ENCODE peak calls at places on chromosomes 1 and 21, in five cellular contexts. One of them, this sample, is unnamed.

GRCh38 chr1:218600968-218601367 is 255.8 kb downstream of the TGFB2 start:
- DNase-seq in SJCRH30: no peak
- DNase-seq in CD8-positive, alpha-beta memory T cell: no peak
- DNase-seq in spleen: no peak
- DNase-seq in heart left ventricle: no peak
- DNase-seq in this sample: no peak

GRCh38 chr1:28507247-28507645 is 1.4 kb downstream of the RCC1 start:
- DNase-seq in SJCRH30: peak
- DNase-seq in CD8-positive, alpha-beta memory T cell: no peak
- DNase-seq in spleen: no peak
- DNase-seq in heart left ventricle: no peak
- DNase-seq in this sample: no peak

GRCh38 chr1:7047866-7048265 is 262.6 kb downstream of the CAMTA1 start:
- DNase-seq in SJCRH30: no peak
- DNase-seq in CD8-positive, alpha-beta memory T cell: no peak
- DNase-seq in spleen: no peak
- DNase-seq in heart left ventricle: no peak
- DNase-seq in this sample: no peak

GRCh38 chr1:75034376-75034775 is 99.8 kb upstream of the LHX8 start:
- DNase-seq in SJCRH30: no peak
- DNase-seq in CD8-positive, alpha-beta memory T cell: no peak
- DNase-seq in spleen: no peak
- DNase-seq in heart left ventricle: no peak
- DNase-seq in this sample: no peak

GRCh38 chr21:38804617-38805281 is 980 bp upstream of the ETS2 start:
- DNase-seq in SJCRH30: peak
- DNase-seq in CD8-positive, alpha-beta memory T cell: peak
- DNase-seq in spleen: peak
- DNase-seq in heart left ventricle: peak
- DNase-seq in this sample: peak

GRCh38 chr1:50978144-50978851 is 8.3 kb downstream of the CDKN2C start:
- DNase-seq in SJCRH30: peak
- DNase-seq in CD8-positive, alpha-beta memory T cell: no peak
- DNase-seq in spleen: peak
- DNase-seq in heart left ventricle: peak
- DNase-seq in this sample: peak

GRCh38 chr1:196309386-196309785 is 298.9 kb downstream of the KCNT2 start:
- DNase-seq in SJCRH30: peak
- DNase-seq in CD8-positive, alpha-beta memory T cell: no peak
- DNase-seq in spleen: no peak
- DNase-seq in heart left ventricle: no peak
- DNase-seq in this sample: no peak

GRCh38 chr1:153800516-153800915 is 25.3 kb downstream of the SLC27A3 start:
- DNase-seq in SJCRH30: no peak
- DNase-seq in CD8-positive, alpha-beta memory T cell: no peak
- DNase-seq in spleen: no peak
- DNase-seq in heart left ventricle: no peak
- DNase-seq in this sample: no peak

GRCh38 chr1:68994096-68994495 is 497.2 kb upstream of the DEPDC1 start:
- DNase-seq in SJCRH30: no peak
- DNase-seq in CD8-positive, alpha-beta memory T cell: no peak
- DNase-seq in spleen: no peak
- DNase-seq in heart left ventricle: no peak
- DNase-seq in this sample: no peak

GRCh38 chr21:27532081-27532480 is 565.2 kb upstream of the ADAMTS5 start:
- DNase-seq in SJCRH30: no peak
- DNase-seq in CD8-positive, alpha-beta memory T cell: no peak
- DNase-seq in spleen: no peak
- DNase-seq in heart left ventricle: no peak
- DNase-seq in this sample: no peak

GRCh38 chr1:44631647-44632510 is 42.4 kb downstream of the TMEM53 start:
- DNase-seq in SJCRH30: peak
- DNase-seq in CD8-positive, alpha-beta memory T cell: peak
- DNase-seq in spleen: peak
- DNase-seq in heart left ventricle: peak
- DNase-seq in this sample: peak

GRCh38 chr1:21931171-21932093 is 5.7 kb downstream of the HSPG2 start:
- DNase-seq in SJCRH30: peak
- DNase-seq in CD8-positive, alpha-beta memory T cell: no peak
- DNase-seq in spleen: peak
- DNase-seq in heart left ventricle: peak
- DNase-seq in this sample: peak

GRCh38 chr1:58829861-58830260 is 46.0 kb upstream of the JUN start:
- DNase-seq in SJCRH30: peak
- DNase-seq in CD8-positive, alpha-beta memory T cell: no peak
- DNase-seq in spleen: no peak
- DNase-seq in heart left ventricle: no peak
- DNase-seq in this sample: no peak

GRCh38 chr1:34984435-34985062 is 598 bp downstream of the TMEM35B start:
- DNase-seq in SJCRH30: peak
- DNase-seq in CD8-positive, alpha-beta memory T cell: no peak
- DNase-seq in spleen: no peak
- DNase-seq in heart left ventricle: peak
- DNase-seq in this sample: peak

GRCh38 chr1:205977348-205978014 is 25.7 kb downstream of the RAB7B start:
- DNase-seq in SJCRH30: peak
- DNase-seq in CD8-positive, alpha-beta memory T cell: peak
- DNase-seq in spleen: peak
- DNase-seq in heart left ventricle: peak
- DNase-seq in this sample: peak

GRCh38 chr1:234942869-234943501 is 185.7 kb downstream of the TOMM20 start:
- DNase-seq in SJCRH30: no peak
- DNase-seq in CD8-positive, alpha-beta memory T cell: no peak
- DNase-seq in spleen: no peak
- DNase-seq in heart left ventricle: no peak
- DNase-seq in this sample: no peak

GRCh38 chr1:7824701-7825100 is 28.2 kb downstream of the UTS2 start:
- DNase-seq in SJCRH30: no peak
- DNase-seq in CD8-positive, alpha-beta memory T cell: no peak
- DNase-seq in spleen: no peak
- DNase-seq in heart left ventricle: no peak
- DNase-seq in this sample: no peak

GRCh38 chr1:3360158-3360440 is 94.4 kb upstream of the ARHGEF16 start:
- DNase-seq in SJCRH30: peak
- DNase-seq in CD8-positive, alpha-beta memory T cell: no peak
- DNase-seq in spleen: no peak
- DNase-seq in heart left ventricle: no peak
- DNase-seq in this sample: no peak

GRCh38 chr1:47664356-47664755 is 226.5 kb downstream of the FOXD2 start:
- DNase-seq in SJCRH30: no peak
- DNase-seq in CD8-positive, alpha-beta memory T cell: no peak
- DNase-seq in spleen: peak
- DNase-seq in heart left ventricle: no peak
- DNase-seq in this sample: no peak

GRCh38 chr1:70455291-70455690 is 44.2 kb downstream of the CTH start:
- DNase-seq in SJCRH30: no peak
- DNase-seq in CD8-positive, alpha-beta memory T cell: no peak
- DNase-seq in spleen: no peak
- DNase-seq in heart left ventricle: no peak
- DNase-seq in this sample: no peak

GRCh38 chr1:37556712-37557196 is at the start of gene DNALI1:
- DNase-seq in SJCRH30: peak
- DNase-seq in CD8-positive, alpha-beta memory T cell: no peak
- DNase-seq in spleen: peak
- DNase-seq in heart left ventricle: peak
- DNase-seq in this sample: peak

GRCh38 chr1:62315387-62315786 is 3.8 kb downstream of the KANK4 start:
- DNase-seq in SJCRH30: no peak
- DNase-seq in CD8-positive, alpha-beta memory T cell: no peak
- DNase-seq in spleen: no peak
- DNase-seq in heart left ventricle: no peak
- DNase-seq in this sample: no peak

GRCh38 chr1:29540801-29541357 is 304.6 kb downstream of the PTPRU start:
- DNase-seq in SJCRH30: no peak
- DNase-seq in CD8-positive, alpha-beta memory T cell: no peak
- DNase-seq in spleen: peak
- DNase-seq in heart left ventricle: no peak
- DNase-seq in this sample: no peak

GRCh38 chr1:245153645-245154428 is 948 bp upstream of the KIF26B start:
- DNase-seq in SJCRH30: peak
- DNase-seq in CD8-positive, alpha-beta memory T cell: no peak
- DNase-seq in spleen: peak
- DNase-seq in heart left ventricle: no peak
- DNase-seq in this sample: no peak

GRCh38 chr1:33918368-33918767 is 54.5 kb downstream of the HMGB4 start:
- DNase-seq in SJCRH30: no peak
- DNase-seq in CD8-positive, alpha-beta memory T cell: no peak
- DNase-seq in spleen: no peak
- DNase-seq in heart left ventricle: no peak
- DNase-seq in this sample: no peak

GRCh38 chr1:33972676-33973395 is 109.0 kb downstream of the HMGB4 start:
- DNase-seq in SJCRH30: no peak
- DNase-seq in CD8-positive, alpha-beta memory T cell: no peak
- DNase-seq in spleen: no peak
- DNase-seq in heart left ventricle: peak
- DNase-seq in this sample: peak

GRCh38 chr1:39488801-39489566 is 2.5 kb upstream of the BMP8A start:
- DNase-seq in SJCRH30: no peak
- DNase-seq in CD8-positive, alpha-beta memory T cell: no peak
- DNase-seq in spleen: no peak
- DNase-seq in heart left ventricle: no peak
- DNase-seq in this sample: no peak

GRCh38 chr1:39488012-39488545 is 3.4 kb upstream of the BMP8A start:
- DNase-seq in SJCRH30: no peak
- DNase-seq in CD8-positive, alpha-beta memory T cell: no peak
- DNase-seq in spleen: no peak
- DNase-seq in heart left ventricle: no peak
- DNase-seq in this sample: no peak

GRCh38 chr1:39489567-39490239 is 1.7 kb upstream of the BMP8A start:
- DNase-seq in SJCRH30: no peak
- DNase-seq in CD8-positive, alpha-beta memory T cell: no peak
- DNase-seq in spleen: no peak
- DNase-seq in heart left ventricle: no peak
- DNase-seq in this sample: no peak

GRCh38 chr1:39491146-39491921 is at the start of gene BMP8A:
- DNase-seq in SJCRH30: peak
- DNase-seq in CD8-positive, alpha-beta memory T cell: peak
- DNase-seq in spleen: peak
- DNase-seq in heart left ventricle: peak
- DNase-seq in this sample: peak

GRCh38 chr1:39490596-39491145 is 765 bp upstream of the BMP8A start:
- DNase-seq in SJCRH30: no peak
- DNase-seq in CD8-positive, alpha-beta memory T cell: peak
- DNase-seq in spleen: no peak
- DNase-seq in heart left ventricle: no peak
- DNase-seq in this sample: no peak
- H3K4me3 ChIP-seq in SJCRH30: no peak
- H3K4me3 ChIP-seq in CD8-positive, alpha-beta memory T cell: no peak
- H3K4me3 ChIP-seq in spleen: peak
- H3K4me3 ChIP-seq in heart left ventricle: peak
- H3K4me3 ChIP-seq in this sample: peak

GRCh38 chr1:111471538-111471937 is 2.2 kb upstream of the C1orf162 start:
- DNase-seq in SJCRH30: no peak
- DNase-seq in CD8-positive, alpha-beta memory T cell: no peak
- DNase-seq in spleen: no peak
- DNase-seq in heart left ventricle: no peak
- DNase-seq in this sample: no peak

GRCh38 chr1:111469539-111469938 is 4.2 kb upstream of the C1orf162 start:
- DNase-seq in SJCRH30: no peak
- DNase-seq in CD8-positive, alpha-beta memory T cell: no peak
- DNase-seq in spleen: no peak
- DNase-seq in heart left ventricle: no peak
- DNase-seq in this sample: no peak

GRCh38 chr1:111468717-111469100 is 5.1 kb upstream of the C1orf162 start:
- DNase-seq in SJCRH30: no peak
- DNase-seq in CD8-positive, alpha-beta memory T cell: no peak
- DNase-seq in spleen: no peak
- DNase-seq in heart left ventricle: no peak
- DNase-seq in this sample: no peak

GRCh38 chr1:111467805-111468716 is 5.7 kb upstream of the C1orf162 start:
- DNase-seq in SJCRH30: no peak
- DNase-seq in CD8-positive, alpha-beta memory T cell: no peak
- DNase-seq in spleen: no peak
- DNase-seq in heart left ventricle: no peak
- DNase-seq in this sample: no peak

GRCh38 chr1:111471012-111471411 is 2.8 kb upstream of the C1orf162 start:
- DNase-seq in SJCRH30: no peak
- DNase-seq in CD8-positive, alpha-beta memory T cell: peak
- DNase-seq in spleen: peak
- DNase-seq in heart left ventricle: peak
- DNase-seq in this sample: peak
- H3K27ac ChIP-seq in SJCRH30: no peak
- H3K27ac ChIP-seq in CD8-positive, alpha-beta memory T cell: peak
- H3K27ac ChIP-seq in spleen: peak
- H3K27ac ChIP-seq in heart left ventricle: peak
- H3K27ac ChIP-seq in this sample: peak

DNA sequence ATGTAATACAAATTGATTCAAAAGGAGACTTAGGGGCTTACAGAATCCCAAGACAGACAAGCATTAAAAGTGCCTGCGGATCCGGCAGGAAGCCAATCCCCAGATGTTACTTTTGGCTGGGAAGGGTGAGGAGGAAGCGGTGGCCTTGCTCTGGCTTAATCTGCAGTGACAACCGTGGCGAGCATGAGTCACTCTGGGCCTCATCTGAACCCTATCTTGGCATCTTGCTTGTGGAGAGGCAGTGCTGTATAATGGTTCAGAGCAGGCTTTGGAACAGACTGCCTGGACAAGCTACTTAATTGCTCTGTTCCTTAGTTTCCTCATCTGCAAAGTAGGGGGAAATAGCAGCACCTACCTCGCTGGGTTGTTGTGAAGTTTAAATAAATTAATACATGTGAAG is 74.1 kb downstream of the XCL2 start:
- DNase-seq in SJCRH30: peak
- DNase-seq in CD8-positive, alpha-beta memory T cell: peak
- DNase-seq in spleen: peak
- DNase-seq in heart left ventricle: peak
- DNase-seq in this sample: peak
- H3K4me3 ChIP-seq in SJCRH30: no peak
- H3K4me3 ChIP-seq in CD8-positive, alpha-beta memory T cell: no peak
- H3K4me3 ChIP-seq in spleen: no peak
- H3K4me3 ChIP-seq in heart left ventricle: no peak
- H3K4me3 ChIP-seq in this sample: no peak

GRCh38 chr1:8871965-8872399 is 6.5 kb downstream of the ENO1 start:
- DNase-seq in SJCRH30: no peak
- DNase-seq in CD8-positive, alpha-beta memory T cell: no peak
- DNase-seq in spleen: no peak
- DNase-seq in heart left ventricle: no peak
- DNase-seq in this sample: no peak
- H3K27ac ChIP-seq in SJCRH30: no peak
- H3K27ac ChIP-seq in CD8-positive, alpha-beta memory T cell: no peak
- H3K27ac ChIP-seq in spleen: peak
- H3K27ac ChIP-seq in heart left ventricle: no peak
- H3K27ac ChIP-seq in this sample: no peak

GRCh38 chr1:226337294-226337870 is 28.4 kb upstream of the LIN9 start:
- DNase-seq in SJCRH30: no peak
- DNase-seq in CD8-positive, alpha-beta memory T cell: no peak
- DNase-seq in spleen: no peak
- DNase-seq in heart left ventricle: no peak
- DNase-seq in this sample: no peak

GRCh38 chr1:226329237-226329636 is 20.3 kb upstream of the LIN9 start:
- DNase-seq in SJCRH30: no peak
- DNase-seq in CD8-positive, alpha-beta memory T cell: no peak
- DNase-seq in spleen: no peak
- DNase-seq in heart left ventricle: no peak
- DNase-seq in this sample: no peak

GRCh38 chr1:226335653-226336052 is 26.7 kb upstream of the LIN9 start:
- DNase-seq in SJCRH30: no peak
- DNase-seq in CD8-positive, alpha-beta memory T cell: no peak
- DNase-seq in spleen: no peak
- DNase-seq in heart left ventricle: no peak
- DNase-seq in this sample: no peak

GRCh38 chr1:226332947-226333346 is 24.0 kb upstream of the LIN9 start:
- DNase-seq in SJCRH30: no peak
- DNase-seq in CD8-positive, alpha-beta memory T cell: no peak
- DNase-seq in spleen: no peak
- DNase-seq in heart left ventricle: no peak
- DNase-seq in this sample: no peak
- H3K4me3 ChIP-seq in SJCRH30: peak
- H3K4me3 ChIP-seq in CD8-positive, alpha-beta memory T cell: no peak
- H3K4me3 ChIP-seq in spleen: no peak
- H3K4me3 ChIP-seq in heart left ventricle: no peak
- H3K4me3 ChIP-seq in this sample: peak